ENCODE peak calls at places on chromosomes 13 and 19, in nine cellular contexts. A, K, E, H, W, Q, X, F and S are unnamed samples. For H3K4me1 and H3K27me3, the result is how much of the 10 kb centered on the place peaks cover.

GRCh38 chr19:4456566-4456842 is 1.1 kb downstream of the UBXN6 start:
- DNase-seq in H (no peak), W (peak), X (no peak), E (no peak), F (peak), A (no peak), Q (no peak), K (no peak), S (peak)

GRCh38 chr13:80237646-80238045 is 103.3 kb downstream of the SPRY2 start:
- DNase-seq in K (no peak), X (no peak), W (no peak), H (no peak), A (no peak), Q (no peak), E (no peak), F (no peak), S (peak)

GRCh38 chr19:31718041-31718440 is 368.8 kb upstream of the TSHZ3 start:
- DNase-seq in E (no peak), W (no peak), Q (no peak), K (no peak), H (no peak), X (no peak), F (no peak), A (no peak), S (no peak)

GRCh38 chr13:29925457-29925856 is 75.0 kb upstream of the UBL3 start:
- DNase-seq in A (no peak), W (peak), E (peak), H (peak), Q (peak), K (peak), X (no peak), F (peak), S (no peak)

GRCh38 chr13:110965038-110965754 is 50.3 kb upstream of the ANKRD10 start:
- DNase-seq in H (no peak), A (no peak), W (no peak), E (no peak), Q (no peak), X (no peak), K (no peak), F (peak), S (peak)

GRCh38 chr13:41268764-41269163 is 5.4 kb upstream of the MTRF1 start:
- DNase-seq in Q (no peak), H (no peak), F (no peak), X (no peak), E (no peak), K (no peak), A (no peak), W (no peak), S (peak)

GRCh38 chr19:8089664-8090601 is 37.4 kb downstream of the CCL25 start:
- DNase-seq in W (no peak), F (no peak), E (no peak), K (no peak), Q (no peak), X (no peak), H (no peak), A (no peak), S (no peak)

GRCh38 chr13:113618455-113618854 is 33.9 kb downstream of the TFDP1 start:
- DNase-seq in F (no peak), X (no peak), A (no peak), K (peak), E (peak), W (no peak), Q (no peak), H (no peak), S (no peak)

GRCh38 chr13:102530751-102531150 is 66.0 kb upstream of the TPP2 start:
- DNase-seq in W (no peak), X (no peak), K (no peak), H (no peak), E (no peak), F (no peak), Q (no peak), A (no peak), S (no peak)

GRCh38 chr19:30662211-30662861 is 290.2 kb downstream of the ZNF536 start:
- DNase-seq in E (peak), X (no peak), H (no peak), A (no peak), W (no peak), F (peak), Q (no peak), K (no peak), S (peak)

GRCh38 chr19:13031917-13032623 is 36.8 kb downstream of the NFIX start:
- DNase-seq in H (no peak), W (no peak), A (no peak), F (no peak), X (no peak), K (no peak), E (no peak), Q (peak), S (peak)

GRCh38 chr19:5913739-5914357 is at the start of gene CAPS:
- DNase-seq in X (no peak), H (no peak), A (no peak), E (no peak), F (peak), Q (no peak), W (no peak), K (no peak), S (peak)

GRCh38 chr19:41352609-41353465 is 885 bp downstream of the TGFB1 start:
- DNase-seq in H (peak), Q (peak), E (peak), A (no peak), W (peak), X (peak), F (peak), K (peak), S (peak)

GRCh38 chr19:44808463-44809371 is at the start of gene BCAM:
- DNase-seq in Q (peak), E (peak), A (no peak), H (peak), X (no peak), K (peak), W (peak), F (peak), S (peak)

GRCh38 chr13:94435604-94436226 is 43.8 kb downstream of the DCT start:
- DNase-seq in F (no peak), Q (no peak), A (no peak), X (no peak), E (no peak), H (no peak), W (no peak), K (no peak), S (peak)

GRCh38 chr19:6527893-6528543 is 2.8 kb upstream of the TNFSF9 start:
- DNase-seq in W (no peak), Q (no peak), H (no peak), E (no peak), A (no peak), F (no peak), X (no peak), K (no peak), S (no peak)

GRCh38 chr19:31511696-31512095 is 162.5 kb upstream of the TSHZ3 start:
- DNase-seq in E (no peak), F (no peak), W (no peak), A (peak), X (no peak), Q (no peak), K (no peak), H (no peak), S (peak)

GRCh38 chr13:99617474-99618255 is 116.4 kb downstream of the TM9SF2 start:
- DNase-seq in W (peak), E (peak), A (no peak), F (no peak), K (peak), X (no peak), H (peak), Q (peak), S (peak)

GRCh38 chr19:32195706-32196610 is 149.5 kb upstream of the ZNF507 start:
- DNase-seq in Q (no peak), F (no peak), A (no peak), X (no peak), E (peak), K (no peak), W (no peak), H (no peak), S (peak)

GRCh38 chr13:26992951-26993490 is 178.6 kb downstream of the USP12 start:
- DNase-seq in H (no peak), X (no peak), F (no peak), K (no peak), Q (no peak), A (no peak), E (no peak), W (no peak), S (no peak)

GRCh38 chr19:10107817-10108367 is 1.7 kb downstream of the PPAN start:
- DNase-seq in H (no peak), Q (no peak), K (no peak), F (no peak), X (no peak), W (no peak), E (no peak), A (no peak), S (no peak)

GRCh38 chr19:10110972-10111317 is 548 bp upstream of the P2RY11 start:
- DNase-seq in E (no peak), W (no peak), Q (no peak), X (no peak), F (no peak), K (no peak), A (no peak), H (no peak), S (no peak)

GRCh38 chr19:10110076-10110971 is 1.2 kb upstream of the P2RY11 start:
- DNase-seq in Q (no peak), W (no peak), F (no peak), H (no peak), E (peak), X (no peak), K (no peak), A (no peak), S (no peak)

GRCh38 chr19:10111405-10111811 is at the start of gene P2RY11:
- DNase-seq in W (no peak), E (no peak), Q (no peak), A (no peak), X (no peak), K (no peak), H (no peak), F (peak), S (no peak)

GRCh38 chr19:10109528-10109927 is 2.0 kb upstream of the P2RY11 start:
- DNase-seq in A (no peak), K (no peak), E (peak), F (no peak), X (no peak), Q (no peak), W (no peak), H (no peak), S (no peak)
- H3K4me3 ChIP-seq in A (no peak), K (no peak), E (no peak), F (no peak), X (no peak), Q (no peak), W (no peak), H (no peak), S (no peak)

DNA sequence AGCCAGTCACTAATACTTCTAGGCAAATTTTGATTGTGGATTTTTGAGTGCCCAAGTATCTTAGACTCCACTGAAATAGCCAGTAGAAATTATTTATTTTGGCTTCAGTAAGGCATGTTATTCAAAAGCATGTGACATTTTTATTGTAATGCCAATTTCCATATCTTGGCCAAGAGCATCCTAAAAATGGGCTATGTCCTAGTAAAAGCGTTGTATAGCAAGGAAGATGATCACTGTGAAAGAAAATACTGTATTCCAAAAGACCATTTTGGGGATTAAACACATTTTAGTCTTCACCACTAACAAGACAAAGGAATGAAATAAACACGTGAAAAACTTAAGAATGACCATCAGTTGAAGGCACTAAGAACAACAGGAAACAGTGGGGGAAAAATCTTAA is 149.1 kb downstream of the NUFIP1 start:
- DNase-seq in E (no peak), Q (no peak), H (no peak), X (no peak), A (no peak), F (no peak), K (no peak), W (no peak), S (no peak)
- H3K4me1 ChIP-seq in E (under half), Q (under half), H (under half), X (under half), A (under half), F (under half), K (under half), W (under half), S (half or more)

DNA sequence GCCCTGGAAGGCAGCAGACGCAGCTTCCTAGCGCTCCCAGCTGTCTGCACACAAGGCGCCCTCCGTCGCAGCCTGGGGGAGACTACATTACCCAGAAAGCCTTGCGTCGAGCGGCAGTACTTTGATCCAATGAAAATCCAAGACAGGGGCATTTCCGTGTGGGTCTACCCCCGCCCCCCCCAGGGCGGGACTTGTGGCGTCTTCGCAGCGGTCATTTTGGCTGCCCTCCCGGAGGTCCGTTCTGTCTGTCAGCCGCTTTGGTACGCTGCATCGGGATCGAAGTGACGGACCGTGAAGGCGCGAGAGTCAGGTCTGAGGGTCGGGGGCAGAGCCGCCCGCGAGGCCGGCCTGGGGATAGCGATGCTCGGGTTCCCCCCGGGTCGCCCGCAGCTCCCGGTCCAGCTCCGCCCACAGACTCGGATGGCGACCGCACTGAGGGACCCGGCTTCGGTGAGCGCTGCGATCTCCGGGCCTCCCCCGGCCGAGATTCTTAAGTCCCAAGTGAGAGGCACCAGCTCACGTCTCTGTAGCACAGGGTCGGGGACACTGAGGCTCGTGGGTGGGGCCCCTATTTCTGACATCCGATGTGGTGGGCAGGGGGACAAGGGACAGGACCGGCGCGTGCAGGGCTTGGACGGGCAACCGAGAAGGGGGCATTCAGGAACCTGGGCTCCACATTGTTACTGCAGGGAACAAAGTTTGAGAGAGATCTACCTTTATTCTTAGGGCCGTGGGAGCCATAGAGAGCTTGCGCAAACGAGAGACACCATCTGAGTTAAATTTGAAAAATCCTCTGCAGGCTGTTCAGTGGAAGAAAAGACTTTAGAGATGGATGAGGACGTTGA is at the start of gene ZNF211:
- DNase-seq in Q (peak), F (peak), A (peak), W (peak), E (peak), H (peak), K (peak), X (peak), S (peak)
- H3K27me3 ChIP-seq in Q (under half), F (under half), A (under half), W (under half), E (under half), H (under half), K (under half), X (under half), S (under half)

GRCh38 chr19:45821570-45821969 is 6.5 kb upstream of the RSPH6A start:
- DNase-seq in F (no peak), E (peak), X (no peak), A (no peak), K (no peak), Q (no peak), H (no peak), W (no peak), S (no peak)
- H3K4me3 ChIP-seq in F (no peak), E (no peak), X (no peak), A (no peak), K (no peak), Q (no peak), H (no peak), W (no peak), S (no peak)